ENCODE peak calls at places on chromosomes 16 and 17, in four cellular contexts. K is H1, R is K562, S is HepG2. W is an unnamed sample.

GRCh38 chr16:67907397-67907796 is 14.3 kb downstream of the PSKH1 start:
- DNase-seq in R (no peak), S (peak), K (no peak), W (no peak)

GRCh38 chr16:22352726-22353125 is 21.7 kb downstream of the CDR2 start:
- DNase-seq in K (no peak), R (no peak), S (no peak), W (no peak)

GRCh38 chr17:72069744-72070143 is 51.1 kb upstream of the SOX9 start:
- DNase-seq in S (no peak), R (no peak), K (no peak), W (no peak)

GRCh38 chr17:81842725-81843504 is 8.1 kb upstream of the PPP1R27 start:
- DNase-seq in S (no peak), R (no peak), K (no peak), W (no peak)

GRCh38 chr17:66006654-66007053 is 185.3 kb downstream of the CEP112 start:
- DNase-seq in S (no peak), K (no peak), R (no peak), W (no peak)

GRCh38 chr17:29060475-29060874 is 17.5 kb downstream of the PIPOX start:
- DNase-seq in K (no peak), S (no peak), R (no peak), W (no peak)

GRCh38 chr17:13346081-13346533 is 255.6 kb downstream of the HS3ST3A1 start:
- DNase-seq in S (no peak), K (no peak), R (peak), W (no peak)

GRCh38 chr17:68377771-68378201 is 79.5 kb downstream of the WIPI1 start:
- DNase-seq in R (no peak), K (no peak), S (no peak), W (no peak)

GRCh38 chr17:1931759-1932579 is 93.2 kb downstream of the RTN4RL1 start:
- DNase-seq in K (no peak), S (peak), R (no peak), W (no peak)

GRCh38 chr16:85757341-85757822 is 6.5 kb upstream of the C16orf74 start:
- DNase-seq in K (no peak), R (no peak), S (no peak), W (no peak)

GRCh38 chr17:64992325-64992802 is 64.2 kb downstream of the GNA13 start:
- DNase-seq in S (peak), K (no peak), R (no peak), W (peak)

GRCh38 chr17:10071141-10071540 is 127.3 kb downstream of the GAS7 start:
- DNase-seq in K (no peak), S (no peak), R (no peak), W (no peak)

GRCh38 chr16:2586241-2586640 is 48.4 kb downstream of the PDPK1 start:
- DNase-seq in K (no peak), S (no peak), R (no peak), W (no peak)

GRCh38 chr17:44466339-44466738 is 36.9 kb downstream of the GPATCH8 start:
- DNase-seq in S (no peak), K (no peak), R (no peak), W (no peak)

GRCh38 chr17:59361916-59362810 is 30.7 kb downstream of the YPEL2 start:
- DNase-seq in S (no peak), R (no peak), K (no peak), W (no peak)

GRCh38 chr17:21303441-21304065 is 19.0 kb downstream of the MAP2K3 start:
- DNase-seq in S (no peak), R (no peak), K (no peak), W (no peak)

GRCh38 chr16:27470567-27471431 is 68.8 kb downstream of the IL21R start:
- DNase-seq in R (peak), K (no peak), S (peak), W (no peak)

GRCh38 chr17:27657620-27658019 is 26.6 kb downstream of the LGALS9 start:
- DNase-seq in S (no peak), R (peak), K (no peak), W (peak)

GRCh38 chr16:15605869-15606520 is 37.0 kb downstream of the MARF1 start:
- DNase-seq in S (no peak), K (no peak), R (no peak), W (no peak)

GRCh38 chr16:73151225-73151624 is 103.3 kb upstream of the ZFHX3 start:
- DNase-seq in K (no peak), S (no peak), R (no peak), W (no peak)

GRCh38 chr16:9370071-9370491 is 278.6 kb downstream of the HAPSTR1 start:
- DNase-seq in S (no peak), K (no peak), R (no peak), W (no peak)

GRCh38 chr17:57518587-57519118 is 226.4 kb downstream of the CCDC182 start:
- DNase-seq in S (no peak), K (no peak), R (no peak), W (no peak)

GRCh38 chr17:527247-527646 is 174.6 kb upstream of the RPH3AL start:
- DNase-seq in S (no peak), R (no peak), K (no peak), W (no peak)

GRCh38 chr16:8675183-8676159 is 1.1 kb downstream of the ABAT start:
- DNase-seq in K (no peak), S (peak), R (no peak), W (no peak)

DNA sequence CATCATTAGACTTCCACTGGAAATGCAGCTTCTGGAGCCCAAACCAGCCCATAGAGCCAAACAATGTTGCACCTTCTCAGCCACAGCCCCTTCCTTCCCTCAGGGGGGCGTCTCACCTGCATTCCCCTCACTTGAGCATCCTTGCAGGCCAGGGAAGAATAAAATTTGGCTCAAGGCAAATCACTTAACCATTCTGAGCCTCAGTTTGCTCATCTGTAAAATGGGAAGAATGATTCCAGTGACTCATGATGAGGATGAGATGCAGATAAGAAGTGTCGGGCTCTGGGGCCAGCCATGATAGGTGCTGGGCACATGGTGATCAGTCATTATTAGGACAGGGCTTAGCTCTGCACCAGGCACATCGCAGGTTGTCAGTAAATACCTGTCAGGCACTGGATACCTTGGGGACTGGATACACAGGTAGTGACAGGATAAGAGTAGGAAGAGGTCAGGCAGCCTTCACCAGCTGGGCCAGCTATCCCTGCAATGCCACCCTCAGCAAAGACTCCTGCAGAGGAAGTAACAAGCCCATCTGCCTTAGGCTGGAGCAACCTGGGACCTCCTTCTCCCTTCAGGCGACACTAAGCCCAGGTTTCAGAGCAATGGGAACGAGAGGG is 208.0 kb upstream of the TNRC6C start:
- DNase-seq in K (no peak), S (no peak), R (no peak), W (no peak)
- TF ChIP-seq RNF2 in K (no peak), S (no peak), R (no peak), W (no peak)

DNA sequence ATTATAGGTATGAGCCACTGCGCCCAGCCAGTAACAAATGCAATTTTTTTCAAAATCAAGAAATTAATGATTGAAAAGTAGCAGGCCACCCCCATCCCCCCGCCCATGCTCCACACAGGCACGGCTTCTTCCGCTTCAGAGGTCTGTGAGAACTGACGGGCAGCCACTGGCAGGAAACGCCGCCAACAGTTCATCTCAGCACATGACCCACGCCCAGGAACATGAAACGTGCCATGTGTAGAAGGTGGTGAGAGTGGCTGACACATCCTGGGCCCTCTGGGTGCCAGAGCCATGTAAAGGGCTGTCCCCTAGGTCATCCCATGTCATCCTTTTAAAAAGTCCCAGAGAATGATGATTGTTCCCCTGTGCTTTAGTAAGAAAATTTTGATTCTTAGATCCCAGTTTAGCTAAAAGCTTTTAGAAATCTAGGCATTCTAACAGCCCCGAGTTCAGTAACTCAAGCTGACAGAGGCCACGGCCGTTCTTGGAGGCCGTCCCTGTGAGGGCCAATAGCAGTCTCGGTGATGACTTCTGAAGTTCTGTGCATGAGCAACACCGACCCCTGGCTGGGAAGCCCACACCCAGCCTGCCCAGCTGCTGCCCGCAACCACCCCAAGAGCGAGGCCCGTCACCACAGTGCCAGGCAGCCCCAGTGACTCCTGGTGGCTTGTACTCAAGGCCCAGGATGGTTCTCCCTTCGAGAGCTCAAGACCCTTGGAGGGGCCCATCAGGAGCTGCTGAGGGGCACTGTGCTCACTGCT is 52.1 kb downstream of the KLHDC4 start:
- DNase-seq in R (no peak), K (no peak), S (no peak), W (no peak)
- TF ChIP-seq USF2 in R (no peak), K (no peak), S (no peak), W (no peak)

DNA sequence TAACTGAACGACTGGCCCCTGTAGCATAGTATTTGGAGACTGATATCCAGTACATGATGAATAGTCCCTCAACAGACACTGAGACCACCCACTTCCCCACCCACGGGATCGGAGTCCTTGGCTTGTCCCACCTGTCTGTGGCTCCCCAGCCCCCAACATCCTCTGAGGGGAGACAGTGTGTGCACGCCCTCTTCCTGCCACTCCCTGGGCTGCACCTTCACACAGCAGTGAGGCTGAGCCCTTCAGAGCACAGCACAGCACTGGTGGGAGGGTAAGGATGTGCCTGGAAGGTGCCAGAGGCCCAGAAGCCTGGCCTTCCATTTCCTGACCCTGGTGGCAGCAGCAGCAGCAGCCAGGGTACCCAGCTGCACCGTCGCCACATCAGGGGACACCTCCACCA is 11.0 kb downstream of the DNASE1 start:
- DNase-seq in S (no peak), K (no peak), R (no peak), W (no peak)
- TF ChIP-seq RNF2 in S (no peak), K (no peak), R (no peak), W (no peak)

GRCh38 chr17:35889818-35890773 is 9.9 kb upstream of the CCL5 start:
- DNase-seq in K (no peak), S (no peak), R (no peak), W (peak)
- TF ChIP-seq USF2 in K (no peak), S (no peak), R (no peak), W (no peak)

DNA sequence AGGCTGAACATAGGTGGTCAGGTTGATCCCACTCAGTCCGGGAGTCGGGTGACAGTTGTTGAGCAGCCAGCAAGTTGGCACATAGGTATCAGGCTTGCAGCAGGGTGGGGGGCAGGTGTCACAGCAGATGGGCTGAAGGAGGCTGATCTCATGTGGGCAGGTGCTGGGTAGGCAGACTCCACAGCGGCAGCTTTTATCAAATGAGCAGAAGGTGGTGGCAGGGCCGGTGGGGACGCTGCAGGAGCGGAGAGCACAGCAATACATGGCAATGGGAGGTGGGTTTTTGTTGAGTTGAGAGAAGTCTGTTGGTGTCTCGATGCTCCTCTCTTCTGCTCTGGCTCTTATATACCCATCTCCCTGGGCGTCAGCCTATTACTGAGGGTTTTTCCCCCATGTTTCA is at the start of gene KRTAP3-1:
- DNase-seq in S (peak), K (no peak), R (no peak), W (no peak)
- TF ChIP-seq RNF2 in S (no peak), K (no peak), R (no peak), W (no peak)

GRCh38 chr16:81239722-81240121 is 1.2 kb downstream of the BCO1 start:
- DNase-seq in S (no peak), K (no peak), R (no peak), W (no peak)

GRCh38 chr16:81237282-81237681 is 1.2 kb upstream of the BCO1 start:
- DNase-seq in R (no peak), S (no peak), K (no peak), W (no peak)

GRCh38 chr16:81241706-81242105 is 3.2 kb downstream of the BCO1 start:
- DNase-seq in S (no peak), R (no peak), K (no peak), W (no peak)

GRCh38 chr16:81237942-81238295 is 570 bp upstream of the BCO1 start:
- DNase-seq in R (no peak), S (no peak), K (no peak), W (no peak)

GRCh38 chr16:81238296-81239011 is at the start of gene BCO1:
- DNase-seq in S (peak), R (no peak), K (no peak), W (peak)
- TF ChIP-seq USF2 in S (no peak), R (no peak), K (no peak), W (no peak)

GRCh38 chr17:48578616-48579560 is 738 bp upstream of the HOXB4 start:
- DNase-seq in S (no peak), R (no peak), K (no peak), W (no peak)
- TF ChIP-seq RNF2 in S (no peak), R (no peak), K (peak), W (no peak)

GRCh38 chr17:76697702-76698465 is 12.9 kb downstream of the MXRA7 start:
- DNase-seq in K (no peak), R (peak), S (no peak), W (no peak)

GRCh38 chr17:76700627-76701470 is 9.9 kb downstream of the MXRA7 start:
- DNase-seq in S (peak), R (no peak), K (no peak), W (no peak)

GRCh38 chr17:76700290-76700626 is 10.5 kb downstream of the MXRA7 start:
- DNase-seq in K (no peak), S (no peak), R (no peak), W (no peak)

GRCh38 chr17:76695059-76695892 is 15.5 kb downstream of the MXRA7 start:
- DNase-seq in R (no peak), S (no peak), K (no peak), W (no peak)

GRCh38 chr17:76696763-76697701 is 13.7 kb downstream of the MXRA7 start:
- DNase-seq in K (no peak), R (no peak), S (peak), W (no peak)
- TF ChIP-seq USF2 in K (no peak), R (no peak), S (no peak), W (no peak)

GRCh38 chr16:75256871-75257343 is 5.5 kb upstream of the BCAR1 start:
- DNase-seq in R (no peak), S (no peak), K (no peak), W (no peak)
- TF ChIP-seq RNF2 in R (no peak), S (no peak), K (no peak), W (no peak)